ENCODE peak calls at places on chromosomes 7 and 10, in nine cellular contexts. C, V, Q, F, K, M, S, T and W are unnamed samples.

GRCh38 chr10:100374137-100374655 is 27.2 kb downstream of the SCD start:
- DNase-seq in S (no peak), K (no peak), T (no peak), V (peak; percentile 79), C (no peak), Q (no peak), F (no peak), M (no peak), W (no peak)

GRCh38 chr10:75472685-75473084 is 41.3 kb downstream of the LRMDA start:
- DNase-seq in V (no peak), K (peak; percentile 54), F (peak; percentile 35), T (no peak), M (no peak), S (peak; percentile 41), C (no peak), Q (no peak), W (no peak)

GRCh38 chr7:17584822-17585221 is 286.4 kb downstream of the AHR start:
- DNase-seq in K (no peak), T (no peak), M (no peak), S (no peak), F (no peak), V (no peak), C (no peak), Q (no peak), W (no peak)

GRCh38 chr7:134605978-134606923 is 40.4 kb upstream of the BPGM start:
- DNase-seq in C (peak; percentile 58), M (peak; percentile 76), T (peak; percentile 87), V (peak; percentile 62), F (peak; percentile 75), S (peak; percentile 61), Q (peak; percentile 59), K (peak; percentile 81), W (peak; percentile 58)

GRCh38 chr10:65723525-65723924 is 1202.3 kb upstream of the LRRTM3 start:
- DNase-seq in K (peak; percentile 48), V (no peak), M (no peak), F (no peak), T (no peak), C (no peak), Q (no peak), S (no peak), W (no peak)

GRCh38 chr10:46236537-46236887 is 50.3 kb upstream of the ANTXRL start:
- DNase-seq in C (no peak), T (no peak), F (no peak), V (no peak), Q (peak; percentile 14), M (no peak), S (no peak), K (no peak), W (no peak)

GRCh38 chr7:131436384-131436783 is 108.7 kb downstream of the MKLN1 start:
- DNase-seq in M (no peak), V (no peak), T (no peak), C (no peak), Q (no peak), F (no peak), K (no peak), S (no peak), W (no peak)

GRCh38 chr10:95181731-95182130 is 12.3 kb upstream of the ACSM6 start:
- DNase-seq in S (no peak), K (no peak), M (no peak), Q (no peak), V (no peak), F (no peak), C (no peak), T (no peak), W (no peak)

GRCh38 chr7:41886906-41887311 is 184.0 kb upstream of the INHBA start:
- DNase-seq in M (peak; percentile 80), S (peak; percentile 73), T (no peak), K (no peak), F (peak; percentile 28), Q (peak; percentile 36), C (peak; percentile 50), V (no peak), W (peak; percentile 93)

GRCh38 chr7:139034855-139035587 is 821 bp downstream of the ZC3HAV1L start:
- DNase-seq in M (peak; percentile 62), T (no peak), F (no peak), S (peak; percentile 34), V (peak; percentile 85), C (no peak), Q (no peak), K (peak; percentile 81), W (peak; percentile 88)

GRCh38 chr7:85890244-85890811 is 703.5 kb upstream of the SEMA3D start:
- DNase-seq in C (no peak), S (no peak), Q (no peak), V (peak; percentile 10), M (no peak), T (no peak), K (peak; percentile 49), F (no peak), W (no peak)

GRCh38 chr10:30000802-30001571 is 58.4 kb downstream of the JCAD start:
- DNase-seq in Q (peak; percentile 66), F (no peak), K (no peak), M (peak; percentile 76), C (no peak), V (no peak), T (no peak), S (peak; percentile 26), W (peak; percentile 75)

GRCh38 chr7:157508477-157508881 is 171.7 kb downstream of the DNAJB6 start:
- DNase-seq in V (no peak), S (no peak), T (no peak), K (no peak), M (no peak), F (peak; percentile 17), Q (no peak), C (no peak), W (no peak)

GRCh38 chr10:71589617-71590551 is 129.7 kb downstream of the C10orf105 start:
- DNase-seq in F (no peak), V (no peak), Q (no peak), C (no peak), K (peak; percentile 42), M (no peak), T (no peak), S (no peak), W (no peak)

GRCh38 chr7:99000196-99000903 is 122.0 kb downstream of the TRRAP start:
- DNase-seq in M (peak; percentile 37), V (no peak), C (no peak), S (no peak), T (no peak), K (no peak), Q (no peak), F (no peak), W (peak; percentile 77)

GRCh38 chr7:131226116-131226562 is 101.5 kb upstream of the MKLN1 start:
- DNase-seq in Q (no peak), C (no peak), V (no peak), F (no peak), S (no peak), K (no peak), M (no peak), T (no peak), W (no peak)

GRCh38 chr7:105218939-105219770 is 169.6 kb downstream of the SRPK2 start:
- DNase-seq in F (no peak), K (no peak), T (no peak), V (no peak), S (no peak), Q (no peak), C (no peak), M (no peak), W (no peak)

GRCh38 chr10:132311338-132311939 is 3.7 kb upstream of the STK32C start:
- DNase-seq in S (no peak), C (no peak), Q (no peak), M (peak; percentile 57), V (peak; percentile 29), K (no peak), T (peak; percentile 65), F (no peak), W (peak; percentile 78)

GRCh38 chr10:132470306-132471124 is 67.1 kb upstream of the INPP5A start:
- DNase-seq in S (peak; percentile 6), F (no peak), K (no peak), T (no peak), Q (no peak), M (peak; percentile 50), C (no peak), V (no peak), W (no peak)

GRCh38 chr7:30135551-30136271 is 925 bp downstream of the MTURN start:
- DNase-seq in K (peak; percentile 55), Q (peak; percentile 62), M (peak; percentile 82), S (peak; percentile 63), C (peak; percentile 80), F (peak; percentile 71), T (no peak), V (peak; percentile 65), W (peak; percentile 67)
- TF ChIP-seq POLR2A in K (no peak), Q (no peak), M (no peak), S (no peak), C (peak; percentile 22), F (no peak), T (no peak), V (no peak), W (no peak)

GRCh38 chr10:102669206-102670064 is 25.2 kb downstream of the TRIM8 start:
- DNase-seq in T (peak; percentile 48), S (peak; percentile 52), V (peak; percentile 44), Q (no peak), C (no peak), K (no peak), M (no peak), F (peak; percentile 82), W (no peak)
- TF ChIP-seq CTCF in T (peak; percentile 48), S (peak; percentile 49), V (peak; percentile 39), Q (peak; percentile 50), C (no peak), K (peak; percentile 63), M (peak; percentile 26), F (no peak), W (no peak)

GRCh38 chr10:121579656-121580055 is 18.6 kb downstream of the FGFR2 start:
- DNase-seq in M (no peak), K (no peak), T (no peak), F (no peak), C (no peak), V (no peak), S (no peak), Q (no peak), W (no peak)
- H3K4me3 ChIP-seq in M (no peak overlapping the region), K (no peak overlapping the region), T (no peak overlapping the region), F (no peak overlapping the region), C (no peak overlapping the region), V (no peak overlapping the region), S (no peak overlapping the region), Q (no peak overlapping the region), W (no peak overlapping the region)

GRCh38 chr10:110357871-110358270 is 53.2 kb upstream of the SMNDC1 start:
- DNase-seq in C (no peak), Q (no peak), T (no peak), F (no peak), M (no peak), V (no peak), S (no peak), K (no peak), W (no peak)

GRCh38 chr10:110356628-110357245 is 52.0 kb upstream of the SMNDC1 start:
- DNase-seq in F (peak; percentile 51), S (peak; percentile 80), K (no peak), M (no peak), T (peak; percentile 19), Q (peak; percentile 57), V (no peak), C (peak; percentile 32), W (no peak)

GRCh38 chr10:110355922-110356627 is 51.4 kb upstream of the SMNDC1 start:
- DNase-seq in K (no peak), C (no peak), F (no peak), Q (no peak), M (no peak), T (no peak), V (no peak), S (peak; percentile 34), W (no peak)

GRCh38 chr10:110358278-110358677 is 53.6 kb upstream of the SMNDC1 start:
- DNase-seq in T (no peak), C (no peak), F (no peak), K (no peak), V (no peak), Q (no peak), S (peak; percentile 38), M (no peak), W (no peak)

GRCh38 chr10:110357252-110357780 is 52.6 kb upstream of the SMNDC1 start:
- DNase-seq in M (no peak), S (peak; percentile 45), F (no peak), Q (no peak), C (peak; percentile 60), T (no peak), K (no peak), V (no peak), W (no peak)
- TF ChIP-seq POLR2A in M (no peak), S (peak; percentile 10), F (no peak), Q (no peak), C (no peak), T (no peak), K (no peak), V (no peak), W (no peak)